ENCODE peak calls at places on chromosomes 12 and 14, in eight cellular contexts. One of them, this sample, is unnamed.

GRCh38 chr12:113049976-113050742 is 6.4 kb upstream of the DTX1 start:
- DNase-seq in cardiac muscle cell: peak
- DNase-seq in heart right ventricle: no peak
- DNase-seq in AG09309: no peak
- DNase-seq in mucosa of descending colon: no peak
- DNase-seq in psoas muscle: no peak
- DNase-seq in BJ: no peak
- DNase-seq in fibroblast of the aortic adventitia: no peak
- DNase-seq in this sample: no peak

GRCh38 chr12:106493531-106493930 is 89.3 kb upstream of the RFX4 start:
- DNase-seq in cardiac muscle cell: no peak
- DNase-seq in heart right ventricle: no peak
- DNase-seq in AG09309: no peak
- DNase-seq in mucosa of descending colon: no peak
- DNase-seq in psoas muscle: no peak
- DNase-seq in BJ: no peak
- DNase-seq in fibroblast of the aortic adventitia: no peak
- DNase-seq in this sample: no peak

GRCh38 chr14:37195327-37195726 is 2.4 kb upstream of the MIPOL1 start:
- DNase-seq in cardiac muscle cell: no peak
- DNase-seq in heart right ventricle: no peak
- DNase-seq in AG09309: no peak
- DNase-seq in mucosa of descending colon: no peak
- DNase-seq in psoas muscle: no peak
- DNase-seq in BJ: no peak
- DNase-seq in fibroblast of the aortic adventitia: peak
- DNase-seq in this sample: peak

GRCh38 chr14:104851896-104852663 is 13.0 kb upstream of the CEP170B start:
- DNase-seq in cardiac muscle cell: no peak
- DNase-seq in heart right ventricle: no peak
- DNase-seq in AG09309: no peak
- DNase-seq in mucosa of descending colon: no peak
- DNase-seq in psoas muscle: no peak
- DNase-seq in BJ: no peak
- DNase-seq in fibroblast of the aortic adventitia: no peak
- DNase-seq in this sample: no peak

GRCh38 chr12:67456281-67456918 is 187.2 kb downstream of the CAND1 start:
- DNase-seq in cardiac muscle cell: no peak
- DNase-seq in heart right ventricle: peak
- DNase-seq in AG09309: peak
- DNase-seq in mucosa of descending colon: no peak
- DNase-seq in psoas muscle: no peak
- DNase-seq in BJ: peak
- DNase-seq in fibroblast of the aortic adventitia: peak
- DNase-seq in this sample: peak

GRCh38 chr14:83548061-83548839 is 1981.7 kb upstream of the FLRT2 start:
- DNase-seq in cardiac muscle cell: peak
- DNase-seq in heart right ventricle: no peak
- DNase-seq in AG09309: no peak
- DNase-seq in mucosa of descending colon: no peak
- DNase-seq in psoas muscle: no peak
- DNase-seq in BJ: no peak
- DNase-seq in fibroblast of the aortic adventitia: peak
- DNase-seq in this sample: no peak

GRCh38 chr12:31390991-31391390 is 65.0 kb upstream of the SINHCAF start:
- DNase-seq in cardiac muscle cell: no peak
- DNase-seq in heart right ventricle: no peak
- DNase-seq in AG09309: no peak
- DNase-seq in mucosa of descending colon: no peak
- DNase-seq in psoas muscle: no peak
- DNase-seq in BJ: no peak
- DNase-seq in fibroblast of the aortic adventitia: no peak
- DNase-seq in this sample: no peak

GRCh38 chr14:53881161-53881846 is 75.3 kb downstream of the BMP4 start:
- DNase-seq in cardiac muscle cell: no peak
- DNase-seq in heart right ventricle: no peak
- DNase-seq in AG09309: peak
- DNase-seq in mucosa of descending colon: no peak
- DNase-seq in psoas muscle: no peak
- DNase-seq in BJ: peak
- DNase-seq in fibroblast of the aortic adventitia: no peak
- DNase-seq in this sample: no peak

GRCh38 chr14:56145965-56146364 is 27.8 kb downstream of the PELI2 start:
- DNase-seq in cardiac muscle cell: no peak
- DNase-seq in heart right ventricle: no peak
- DNase-seq in AG09309: peak
- DNase-seq in mucosa of descending colon: no peak
- DNase-seq in psoas muscle: no peak
- DNase-seq in BJ: no peak
- DNase-seq in fibroblast of the aortic adventitia: peak
- DNase-seq in this sample: peak

GRCh38 chr12:96141216-96141944 is 52.8 kb upstream of the ELK3 start:
- DNase-seq in cardiac muscle cell: no peak
- DNase-seq in heart right ventricle: peak
- DNase-seq in AG09309: no peak
- DNase-seq in mucosa of descending colon: no peak
- DNase-seq in psoas muscle: no peak
- DNase-seq in BJ: no peak
- DNase-seq in fibroblast of the aortic adventitia: peak
- DNase-seq in this sample: peak

GRCh38 chr12:125983094-125983783 is 918.0 kb downstream of the AACS start:
- DNase-seq in cardiac muscle cell: peak
- DNase-seq in heart right ventricle: no peak
- DNase-seq in AG09309: no peak
- DNase-seq in mucosa of descending colon: no peak
- DNase-seq in psoas muscle: no peak
- DNase-seq in BJ: no peak
- DNase-seq in fibroblast of the aortic adventitia: peak
- DNase-seq in this sample: no peak

GRCh38 chr14:99579077-99579836 is 24.8 kb downstream of the CCDC85C start:
- DNase-seq in cardiac muscle cell: no peak
- DNase-seq in heart right ventricle: no peak
- DNase-seq in AG09309: no peak
- DNase-seq in mucosa of descending colon: peak
- DNase-seq in psoas muscle: no peak
- DNase-seq in BJ: no peak
- DNase-seq in fibroblast of the aortic adventitia: no peak
- DNase-seq in this sample: no peak

GRCh38 chr12:3641428-3641883 is 111.5 kb downstream of the CRACR2A start:
- DNase-seq in cardiac muscle cell: no peak
- DNase-seq in heart right ventricle: no peak
- DNase-seq in AG09309: peak
- DNase-seq in mucosa of descending colon: no peak
- DNase-seq in psoas muscle: no peak
- DNase-seq in BJ: peak
- DNase-seq in fibroblast of the aortic adventitia: peak
- DNase-seq in this sample: peak

GRCh38 chr12:108972226-108972757 is 48.6 kb downstream of the SVOP start:
- DNase-seq in cardiac muscle cell: no peak
- DNase-seq in heart right ventricle: no peak
- DNase-seq in AG09309: no peak
- DNase-seq in mucosa of descending colon: no peak
- DNase-seq in psoas muscle: no peak
- DNase-seq in BJ: no peak
- DNase-seq in fibroblast of the aortic adventitia: no peak
- DNase-seq in this sample: no peak

GRCh38 chr14:50395448-50395847 is 1.2 kb downstream of the CDKL1 start:
- DNase-seq in cardiac muscle cell: no peak
- DNase-seq in heart right ventricle: no peak
- DNase-seq in AG09309: no peak
- DNase-seq in mucosa of descending colon: no peak
- DNase-seq in psoas muscle: no peak
- DNase-seq in BJ: no peak
- DNase-seq in fibroblast of the aortic adventitia: peak
- DNase-seq in this sample: no peak
- H3K4me3 ChIP-seq in cardiac muscle cell: no peak
- H3K4me3 ChIP-seq in heart right ventricle: no peak
- H3K4me3 ChIP-seq in AG09309: peak
- H3K4me3 ChIP-seq in mucosa of descending colon: peak
- H3K4me3 ChIP-seq in psoas muscle: peak
- H3K4me3 ChIP-seq in BJ: no peak
- H3K4me3 ChIP-seq in fibroblast of the aortic adventitia: no peak
- H3K4me3 ChIP-seq in this sample: no peak

GRCh38 chr14:30527196-30527595 is 31.8 kb upstream of the G2E3 start:
- DNase-seq in cardiac muscle cell: no peak
- DNase-seq in heart right ventricle: no peak
- DNase-seq in AG09309: no peak
- DNase-seq in mucosa of descending colon: no peak
- DNase-seq in psoas muscle: no peak
- DNase-seq in BJ: no peak
- DNase-seq in fibroblast of the aortic adventitia: no peak
- DNase-seq in this sample: no peak

GRCh38 chr14:30518867-30519266 is 40.1 kb upstream of the G2E3 start:
- DNase-seq in cardiac muscle cell: no peak
- DNase-seq in heart right ventricle: no peak
- DNase-seq in AG09309: no peak
- DNase-seq in mucosa of descending colon: no peak
- DNase-seq in psoas muscle: no peak
- DNase-seq in BJ: no peak
- DNase-seq in fibroblast of the aortic adventitia: no peak
- DNase-seq in this sample: no peak

GRCh38 chr14:30525833-30526232 is 33.1 kb upstream of the G2E3 start:
- DNase-seq in cardiac muscle cell: no peak
- DNase-seq in heart right ventricle: no peak
- DNase-seq in AG09309: peak
- DNase-seq in mucosa of descending colon: no peak
- DNase-seq in psoas muscle: no peak
- DNase-seq in BJ: peak
- DNase-seq in fibroblast of the aortic adventitia: no peak
- DNase-seq in this sample: peak

GRCh38 chr14:30519961-30520360 is 39.0 kb upstream of the G2E3 start:
- DNase-seq in cardiac muscle cell: no peak
- DNase-seq in heart right ventricle: no peak
- DNase-seq in AG09309: no peak
- DNase-seq in mucosa of descending colon: no peak
- DNase-seq in psoas muscle: no peak
- DNase-seq in BJ: no peak
- DNase-seq in fibroblast of the aortic adventitia: no peak
- DNase-seq in this sample: no peak

DNA sequence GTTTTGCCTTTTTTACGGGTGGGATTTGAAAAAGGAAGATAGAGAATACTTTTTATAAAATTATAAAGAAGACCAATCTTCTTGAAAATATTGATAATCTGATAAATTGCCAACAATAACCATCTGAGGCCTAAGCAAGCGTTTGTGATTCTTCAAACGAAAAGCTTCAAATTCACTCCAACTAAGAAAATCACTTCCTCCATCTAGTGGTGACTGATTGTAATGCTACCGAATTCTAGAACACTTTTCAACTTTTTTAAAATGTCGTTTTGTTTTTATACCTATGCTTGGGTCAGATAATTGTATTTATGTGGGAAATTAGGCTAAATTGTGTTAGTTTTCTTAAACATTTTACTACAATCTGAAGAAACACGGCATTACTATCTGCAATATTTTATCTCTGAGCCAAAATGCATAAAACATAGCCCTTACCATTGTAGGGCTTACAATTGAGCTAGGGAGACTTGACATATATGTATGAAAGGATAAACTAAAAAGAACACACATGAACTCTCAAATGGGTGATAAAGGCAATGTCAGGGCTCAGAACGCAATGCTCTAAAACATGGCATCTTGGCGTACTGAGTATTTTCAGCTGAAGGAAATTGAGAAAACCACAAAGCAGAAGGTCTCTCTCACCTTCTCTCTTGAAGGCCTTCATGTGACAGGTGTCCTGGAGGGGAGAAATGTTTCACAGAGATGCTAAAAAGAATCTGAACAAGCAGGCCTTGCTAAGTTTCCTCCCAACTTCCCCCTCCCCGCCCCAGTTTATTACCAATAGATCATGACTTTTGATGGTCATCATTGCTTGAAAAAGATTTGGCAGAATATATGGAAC is 36.8 kb upstream of the G2E3 start:
- DNase-seq in cardiac muscle cell: peak
- DNase-seq in heart right ventricle: no peak
- DNase-seq in AG09309: no peak
- DNase-seq in mucosa of descending colon: no peak
- DNase-seq in psoas muscle: no peak
- DNase-seq in BJ: no peak
- DNase-seq in fibroblast of the aortic adventitia: peak
- DNase-seq in this sample: peak
- H3K4me3 ChIP-seq in cardiac muscle cell: no peak
- H3K4me3 ChIP-seq in heart right ventricle: no peak
- H3K4me3 ChIP-seq in AG09309: no peak
- H3K4me3 ChIP-seq in mucosa of descending colon: no peak
- H3K4me3 ChIP-seq in psoas muscle: no peak
- H3K4me3 ChIP-seq in BJ: no peak
- H3K4me3 ChIP-seq in fibroblast of the aortic adventitia: no peak
- H3K4me3 ChIP-seq in this sample: no peak

DNA sequence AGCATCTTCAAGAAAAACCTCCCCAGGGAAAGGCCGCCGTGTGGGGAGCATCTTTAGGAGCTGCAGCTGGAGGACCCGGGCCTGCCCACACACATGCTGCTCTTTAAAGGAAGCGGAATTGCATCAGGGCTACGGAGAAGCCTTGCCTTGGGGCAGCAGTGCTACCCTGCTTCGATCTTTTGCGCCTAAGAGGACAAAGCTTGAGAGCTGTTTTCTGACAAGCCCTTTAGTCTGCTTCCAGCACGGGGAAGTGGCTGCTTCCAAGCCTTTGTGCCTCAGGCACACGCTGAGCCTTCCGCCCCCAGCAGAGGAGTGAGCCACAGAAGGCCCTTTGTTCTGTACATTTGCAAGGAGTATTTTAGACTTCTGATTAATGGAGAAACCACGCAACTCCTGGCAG is 31.5 kb downstream of the COA8 start:
- DNase-seq in cardiac muscle cell: no peak
- DNase-seq in heart right ventricle: peak
- DNase-seq in AG09309: peak
- DNase-seq in mucosa of descending colon: no peak
- DNase-seq in psoas muscle: no peak
- DNase-seq in BJ: peak
- DNase-seq in fibroblast of the aortic adventitia: no peak
- DNase-seq in this sample: peak
- H3K4me3 ChIP-seq in cardiac muscle cell: no peak
- H3K4me3 ChIP-seq in heart right ventricle: no peak
- H3K4me3 ChIP-seq in AG09309: no peak
- H3K4me3 ChIP-seq in mucosa of descending colon: no peak
- H3K4me3 ChIP-seq in psoas muscle: no peak
- H3K4me3 ChIP-seq in BJ: no peak
- H3K4me3 ChIP-seq in fibroblast of the aortic adventitia: no peak
- H3K4me3 ChIP-seq in this sample: no peak

DNA sequence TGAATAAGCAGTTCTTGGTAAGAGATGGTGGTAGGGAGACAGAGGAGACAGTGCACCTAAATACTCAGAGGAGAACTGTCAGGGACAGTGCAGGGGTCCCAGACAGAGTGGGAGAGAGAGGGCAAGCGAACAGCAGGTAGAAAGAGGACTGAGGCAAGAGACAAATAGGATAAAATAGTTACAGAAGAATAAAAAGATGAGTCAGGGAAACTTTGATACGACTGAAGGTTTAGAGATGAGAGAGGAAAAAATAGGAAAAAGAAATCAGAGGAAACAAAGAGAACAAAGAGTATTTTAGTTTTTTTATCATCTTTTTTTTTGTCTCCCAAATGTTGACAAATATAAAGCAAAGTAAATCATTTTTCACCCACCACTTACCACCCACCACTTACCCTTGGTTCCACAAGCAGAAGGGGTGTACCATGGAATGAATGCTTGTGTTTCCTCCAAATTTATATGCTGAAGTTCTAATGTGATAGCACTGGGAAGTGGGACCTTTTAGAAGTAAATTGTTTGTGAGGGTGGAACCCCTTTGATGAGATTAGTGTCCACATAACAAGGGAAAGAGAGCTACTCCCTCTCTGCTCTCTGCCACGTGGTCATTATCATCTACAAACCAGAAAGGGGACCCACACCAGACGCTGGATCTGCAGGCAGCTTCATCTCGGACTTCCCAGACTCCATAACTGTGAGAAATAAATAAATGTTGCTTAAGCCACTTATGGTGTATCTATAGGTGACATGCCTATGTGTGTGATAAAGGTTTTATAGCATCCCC is 292.1 kb downstream of the BTG1 start:
- DNase-seq in cardiac muscle cell: no peak
- DNase-seq in heart right ventricle: no peak
- DNase-seq in AG09309: no peak
- DNase-seq in mucosa of descending colon: no peak
- DNase-seq in psoas muscle: no peak
- DNase-seq in BJ: no peak
- DNase-seq in fibroblast of the aortic adventitia: no peak
- DNase-seq in this sample: no peak
- H3K4me3 ChIP-seq in cardiac muscle cell: no peak
- H3K4me3 ChIP-seq in heart right ventricle: no peak
- H3K4me3 ChIP-seq in AG09309: no peak
- H3K4me3 ChIP-seq in mucosa of descending colon: no peak
- H3K4me3 ChIP-seq in psoas muscle: no peak
- H3K4me3 ChIP-seq in BJ: no peak
- H3K4me3 ChIP-seq in fibroblast of the aortic adventitia: no peak
- H3K4me3 ChIP-seq in this sample: no peak